ENCODE peak calls at places on chromosome 9, in six cellular contexts. V is pancreas, S is BE2C, L is right atrium auricular region, P is tibial nerve, E is PC-3. W is an unnamed sample.
A peak's percentile ranks its signal among the peaks of the same experiment; 100 is the strongest.

GRCh38 chr9:133493428-133493827 is 14.5 kb upstream of the SLC2A6 start:
- DNase-seq in E (no peak), L (no peak), V (no peak), S (no peak), P (no peak), W (no peak)

GRCh38 chr9:89631381-89631780 is 26.6 kb downstream of the GADD45G start:
- DNase-seq in L (no peak), S (no peak), V (peak; percentile 52), P (no peak), E (no peak), W (no peak)

GRCh38 chr9:114231218-114232090 is 76.1 kb downstream of the COL27A1 start:
- DNase-seq in L (no peak), P (no peak), V (no peak), E (no peak), S (no peak), W (no peak)

GRCh38 chr9:71941060-71941568 is 29.7 kb downstream of the C9orf85 start:
- DNase-seq in V (no peak), E (peak; percentile 19), P (no peak), L (no peak), S (no peak), W (no peak)

GRCh38 chr9:96080364-96080763 is 204.9 kb downstream of the ERCC6L2 start:
- DNase-seq in V (no peak), P (no peak), S (no peak), L (no peak), E (peak; percentile 98), W (no peak)

GRCh38 chr9:76817489-76817888 is 53.3 kb downstream of the PCA3 start:
- DNase-seq in P (no peak), E (peak; percentile 75), S (no peak), L (no peak), V (no peak), W (no peak)

GRCh38 chr9:75483636-75484035 is 395.3 kb downstream of the OSTF1 start:
- DNase-seq in E (peak; percentile 17), V (no peak), L (no peak), P (no peak), S (no peak), W (no peak)

GRCh38 chr9:97038909-97039781 is at the start of gene CTSV:
- DNase-seq in L (peak; percentile 73), E (peak; percentile 89), S (peak; percentile 97), V (peak; percentile 92), P (peak; percentile 56), W (peak; percentile 54)

GRCh38 chr9:134451700-134452458 is 125.6 kb downstream of the RXRA start:
- DNase-seq in P (no peak), S (no peak), E (no peak), L (no peak), V (no peak), W (no peak)

GRCh38 chr9:121760571-121760970 is 109.1 kb downstream of the DAB2IP start:
- DNase-seq in E (no peak), L (no peak), V (no peak), S (no peak), P (no peak), W (no peak)

GRCh38 chr9:93132946-93133640 is 958 bp downstream of the NINJ1 start:
- DNase-seq in S (no peak), L (no peak), P (no peak), V (peak; percentile 43), E (peak; percentile 39), W (no peak)

GRCh38 chr9:101718176-101718575 is 20.3 kb downstream of the GRIN3A start:
- DNase-seq in L (no peak), S (no peak), E (no peak), P (no peak), V (no peak), W (no peak)

GRCh38 chr9:92393686-92394085 is 10.7 kb downstream of the OGN start:
- DNase-seq in S (no peak), P (no peak), L (no peak), E (no peak), V (no peak), W (no peak)

GRCh38 chr9:78261403-78262001 is 25.6 kb downstream of the CEP78 start:
- DNase-seq in S (no peak), E (peak; percentile 38), P (no peak), L (no peak), V (no peak), W (no peak)

GRCh38 chr9:115810166-115810565 is 343.4 kb upstream of the PAPPA start:
- DNase-seq in P (no peak), L (no peak), E (peak; percentile 55), S (no peak), V (no peak), W (no peak)

GRCh38 chr9:87271696-87272477 is 225.8 kb upstream of the DAPK1 start:
- DNase-seq in V (no peak), S (no peak), L (no peak), P (no peak), E (no peak), W (no peak)

GRCh38 chr9:108057421-108058136 is 568.0 kb upstream of the KLF4 start:
- DNase-seq in E (peak; percentile 88), P (no peak), L (peak; percentile 70), S (no peak), V (no peak), W (no peak)

GRCh38 chr9:132901859-132902831 is 23.4 kb downstream of the SPACA9 start:
- DNase-seq in L (peak; percentile 81), V (peak; percentile 69), E (peak; percentile 86), P (peak; percentile 52), S (peak; percentile 77), W (peak; percentile 72)

GRCh38 chr9:118129541-118129940 is 425.3 kb downstream of the TLR4 start:
- DNase-seq in L (no peak), S (no peak), E (no peak), V (no peak), P (no peak), W (no peak)

GRCh38 chr9:33473643-33474352 is at the start of gene NOL6:
- DNase-seq in L (peak; percentile 98), S (peak; percentile 98), E (peak; percentile 98), P (peak; percentile 97), V (peak; percentile 99), W (peak; percentile 97)

GRCh38 chr9:90767523-90768100 is 34.0 kb upstream of the SYK start:
- DNase-seq in V (no peak), P (no peak), S (no peak), E (peak; percentile 3), L (no peak), W (no peak)

GRCh38 chr9:38006163-38006562 is 62.9 kb downstream of the SHB start:
- DNase-seq in E (peak; percentile 76), V (no peak), L (no peak), P (no peak), S (no peak), W (no peak)

GRCh38 chr9:108166509-108166908 is 676.9 kb upstream of the KLF4 start:
- DNase-seq in E (no peak), P (no peak), L (no peak), S (no peak), V (no peak), W (no peak)

GRCh38 chr9:129317179-129318011 is 139.3 kb upstream of the IER5L start:
- DNase-seq in E (peak; percentile 4), L (peak; percentile 71), P (peak; percentile 26), V (no peak), S (peak; percentile 72), W (no peak)

GRCh38 chr9:134651226-134651905 is 9.8 kb downstream of the COL5A1 start:
- DNase-seq in P (no peak), V (no peak), S (no peak), E (no peak), L (no peak), W (no peak)

GRCh38 chr9:136268318-136268717 is 22.7 kb upstream of the QSOX2 start:
- DNase-seq in E (no peak), V (no peak), S (peak; percentile 50), L (no peak), P (no peak), W (no peak)
- TF ChIP-seq CTCF in E (no peak), V (no peak), S (peak; percentile 39), L (no peak), P (no peak), W (no peak)

GRCh38 chr9:112366591-112366990 is 13.3 kb upstream of the HSDL2 start:
- DNase-seq in V (no peak), L (no peak), E (no peak), P (no peak), S (no peak), W (no peak)

GRCh38 chr9:112375361-112375760 is 4.5 kb upstream of the HSDL2 start:
- DNase-seq in E (no peak), V (no peak), L (no peak), S (no peak), P (no peak), W (no peak)

GRCh38 chr9:112367465-112367864 is 12.4 kb upstream of the HSDL2 start:
- DNase-seq in S (no peak), P (no peak), E (no peak), L (no peak), V (no peak), W (no peak)

GRCh38 chr9:112371060-112371459 is 8.8 kb upstream of the HSDL2 start:
- DNase-seq in P (no peak), V (no peak), L (no peak), E (peak; percentile 47), S (no peak), W (no peak)

DNA sequence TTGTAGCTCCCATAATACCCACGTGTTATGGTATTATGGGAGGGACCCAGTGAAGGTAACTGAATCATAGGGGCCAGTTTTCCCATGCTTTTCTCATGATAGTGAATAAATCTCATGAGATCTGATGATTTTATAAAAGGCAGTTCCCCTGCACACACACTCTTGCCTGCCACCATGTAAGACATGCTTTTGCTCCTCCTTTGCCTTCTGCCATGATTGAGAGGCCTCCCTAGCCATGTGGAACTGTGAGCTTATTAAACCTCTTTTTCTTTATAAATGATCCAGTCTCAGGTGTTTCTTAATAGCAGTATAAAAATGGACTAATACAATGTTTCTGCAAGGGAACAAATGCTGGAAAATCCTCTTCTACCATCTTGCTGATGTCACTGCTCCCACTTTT is 10.1 kb upstream of the HSDL2 start:
- DNase-seq in P (no peak), E (no peak), V (no peak), L (no peak), S (no peak), W (no peak)
- H3K9me3 ChIP-seq in P (no peaks in the 10 kb centered on the region), E (no peaks in the 10 kb centered on the region), V (no peaks in the 10 kb centered on the region), L (no peaks in the 10 kb centered on the region), S (no peaks in the 10 kb centered on the region), W (peaks cover 11% of the 10 kb centered on the region)

DNA sequence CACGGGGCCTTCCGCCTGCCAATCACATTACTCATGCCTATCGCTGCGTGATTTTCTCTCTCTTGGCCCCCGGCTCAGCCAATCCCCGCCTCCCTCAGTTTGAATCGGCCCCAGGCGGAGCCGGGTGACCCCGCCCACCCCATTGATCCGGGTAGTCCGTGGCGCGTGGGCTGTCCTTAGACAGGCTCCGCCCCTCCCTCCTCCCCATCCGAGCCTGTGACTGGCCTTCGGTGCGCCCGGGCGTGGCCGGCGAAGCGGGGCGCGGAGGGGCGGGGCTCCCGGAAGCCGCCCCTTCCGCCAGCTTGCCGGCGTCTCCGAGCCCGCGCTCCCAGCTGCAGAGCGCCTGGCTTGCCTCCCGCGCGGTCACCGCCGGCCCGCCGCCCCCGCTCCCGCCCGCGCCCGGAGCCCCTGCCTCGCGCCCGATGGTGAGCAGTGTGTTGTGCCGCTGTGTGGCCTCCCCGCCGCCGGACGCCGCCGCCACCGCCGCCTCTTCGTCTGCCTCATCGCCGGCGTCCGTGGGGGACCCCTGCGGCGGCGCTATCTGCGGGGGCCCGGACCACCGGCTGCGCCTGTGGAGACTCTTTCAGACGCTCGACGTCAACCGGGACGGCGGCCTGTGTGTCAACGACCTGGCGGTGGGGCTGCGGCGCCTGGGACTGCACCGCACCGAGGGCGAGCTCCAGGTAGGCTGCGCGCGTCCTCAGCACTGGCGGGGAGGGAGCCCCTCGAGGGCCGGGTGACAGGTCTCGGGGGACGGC is at the start of gene SLC25A25:
- DNase-seq in E (peak; percentile 98), V (peak; percentile 100), S (peak; percentile 100), P (peak; percentile 100), L (peak; percentile 100), W (peak; percentile 100)
- TF ChIP-seq CTCF in E (no peak), V (no peak), S (no peak), P (no peak), L (no peak), W (no peak)

GRCh38 chr9:5146241-5146640 is 39.2 kb downstream of the INSL6 start:
- DNase-seq in S (no peak), V (no peak), E (no peak), L (no peak), P (no peak), W (no peak)
- H3K9me3 ChIP-seq in S (no peaks in the 10 kb centered on the region), V (no peaks in the 10 kb centered on the region), E (no peaks in the 10 kb centered on the region), L (peaks cover 26% of the 10 kb centered on the region), P (peaks cover 14% of the 10 kb centered on the region), W (no peaks in the 10 kb centered on the region)

W was measured in CD4-positive, alpha-beta T cell.